ENCODE peak calls at places on chromosome 13, in eight cellular contexts. E, A, P, O, U, W, G and K are unnamed samples.

GRCh38 chr13:39777527-39778061 is 122.1 kb downstream of the COG6 start:
- DNase-seq in E (peak), A (no peak), P (peak), O (no peak), U (no peak), W (no peak), G (peak), K (no peak)

GRCh38 chr13:66402071-66402470 is 828.1 kb downstream of the PCDH9 start:
- DNase-seq in E (peak), A (no peak), P (no peak), O (no peak), U (no peak), W (no peak), G (no peak), K (no peak)

GRCh38 chr13:109156181-109156935 is 526.9 kb downstream of the MYO16 start:
- DNase-seq in E (peak), A (no peak), P (peak), O (no peak), U (peak), W (no peak), G (peak), K (no peak)

GRCh38 chr13:57740719-57741118 is 109.2 kb downstream of the PCDH17 start:
- DNase-seq in E (peak), A (no peak), P (peak), O (peak), U (no peak), W (no peak), G (no peak), K (no peak)

GRCh38 chr13:33017410-33017929 is 1.2 kb downstream of the KL start:
- DNase-seq in E (peak), A (peak), P (peak), O (no peak), U (peak), W (peak), G (no peak), K (no peak)

GRCh38 chr13:50197705-50198104 is 182.5 kb downstream of the KCNRG start:
- DNase-seq in E (peak), A (no peak), P (no peak), O (no peak), U (no peak), W (no peak), G (no peak), K (no peak)

GRCh38 chr13:29696606-29697005 is 101.1 kb upstream of the SLC7A1 start:
- DNase-seq in E (no peak), A (no peak), P (no peak), O (no peak), U (no peak), W (no peak), G (no peak), K (no peak)

GRCh38 chr13:24124789-24125476 is 35.6 kb upstream of the SPATA13 start:
- DNase-seq in E (no peak), A (no peak), P (no peak), O (no peak), U (no peak), W (no peak), G (no peak), K (no peak)

GRCh38 chr13:41708648-41709175 is 251.4 kb downstream of the RGCC start:
- DNase-seq in E (no peak), A (peak), P (no peak), O (no peak), U (no peak), W (peak), G (no peak), K (no peak)

GRCh38 chr13:49549289-49549688 is 36.1 kb downstream of the RCBTB1 start:
- DNase-seq in E (no peak), A (no peak), P (no peak), O (no peak), U (no peak), W (no peak), G (no peak), K (no peak)

GRCh38 chr13:27168086-27168485 is 3.5 kb downstream of the USP12 start:
- DNase-seq in E (no peak), A (no peak), P (no peak), O (no peak), U (no peak), W (no peak), G (no peak), K (no peak)

GRCh38 chr13:101626925-101627555 is 174.6 kb downstream of the ITGBL1 start:
- DNase-seq in E (no peak), A (no peak), P (no peak), O (no peak), U (no peak), W (no peak), G (no peak), K (no peak)

GRCh38 chr13:23750383-23751121 is 138.6 kb downstream of the MIPEP start:
- DNase-seq in E (peak), A (no peak), P (peak), O (no peak), U (no peak), W (no peak), G (no peak), K (no peak)

GRCh38 chr13:78241278-78241919 is 322.8 kb upstream of the EDNRB start:
- DNase-seq in E (peak), A (no peak), P (peak), O (peak), U (no peak), W (no peak), G (peak), K (no peak)

GRCh38 chr13:111184685-111185401 is 69.7 kb downstream of the ARHGEF7 start:
- DNase-seq in E (no peak), A (no peak), P (no peak), O (peak), U (peak), W (no peak), G (no peak), K (no peak)

GRCh38 chr13:110209950-110210603 is 96.9 kb downstream of the COL4A1 start:
- DNase-seq in E (no peak), A (no peak), P (no peak), O (no peak), U (no peak), W (no peak), G (no peak), K (no peak)

GRCh38 chr13:92377396-92377795 is 849.2 kb upstream of the GPC6 start:
- DNase-seq in E (no peak), A (no peak), P (no peak), O (no peak), U (no peak), W (no peak), G (no peak), K (no peak)

GRCh38 chr13:99029576-99029975 is 51.7 kb upstream of the DOCK9 start:
- DNase-seq in E (no peak), A (no peak), P (no peak), O (no peak), U (no peak), W (no peak), G (no peak), K (no peak)

GRCh38 chr13:99027661-99028425 is 50.0 kb upstream of the DOCK9 start:
- DNase-seq in E (no peak), A (no peak), P (no peak), O (no peak), U (no peak), W (no peak), G (no peak), K (no peak)

GRCh38 chr13:99031725-99032298 is 53.9 kb upstream of the DOCK9 start:
- DNase-seq in E (no peak), A (no peak), P (no peak), O (no peak), U (no peak), W (no peak), G (no peak), K (no peak)

GRCh38 chr13:99027260-99027659 is 49.4 kb upstream of the DOCK9 start:
- DNase-seq in E (peak), A (no peak), P (peak), O (no peak), U (no peak), W (no peak), G (no peak), K (no peak)

GRCh38 chr13:99028890-99029289 is 51.0 kb upstream of the DOCK9 start:
- DNase-seq in E (no peak), A (no peak), P (no peak), O (peak), U (no peak), W (no peak), G (no peak), K (no peak)
- TF ChIP-seq CTCF in E (no peak), A (peak), P (peak), O (peak), U (no peak), W (no peak), G (no peak), K (no peak)

GRCh38 chr13:36453518-36453917 is 21.2 kb downstream of the CCNA1 start:
- DNase-seq in E (peak), A (no peak), P (no peak), O (no peak), U (no peak), W (no peak), G (no peak), K (no peak)
- TF ChIP-seq CTCF in E (peak), A (peak), P (peak), O (no peak), U (no peak), W (peak), G (peak), K (no peak)

GRCh38 chr13:51731759-51732158 is 72.2 kb downstream of the DHRS12 start:
- DNase-seq in E (peak), A (no peak), P (no peak), O (no peak), U (no peak), W (no peak), G (no peak), K (no peak)
- TF ChIP-seq CTCF in E (peak), A (peak), P (peak), O (peak), U (peak), W (peak), G (peak), K (peak)

GRCh38 chr13:43804461-43805070 is 17.8 kb upstream of the ENOX1 start:
- DNase-seq in E (peak), A (no peak), P (peak), O (peak), U (no peak), W (no peak), G (peak), K (no peak)
- TF ChIP-seq CTCF in E (no peak), A (peak), P (peak), O (peak), U (peak), W (peak), G (peak), K (peak)

GRCh38 chr13:81480634-81481033 is 1139.7 kb upstream of the SPRY2 start:
- DNase-seq in E (no peak), A (no peak), P (no peak), O (no peak), U (no peak), W (no peak), G (no peak), K (no peak)
- TF ChIP-seq CTCF in E (no peak), A (no peak), P (no peak), O (peak), U (no peak), W (no peak), G (no peak), K (no peak)

GRCh38 chr13:97079726-97080125 is 85.5 kb upstream of the OXGR1 start:
- DNase-seq in E (no peak), A (no peak), P (no peak), O (no peak), U (no peak), W (no peak), G (no peak), K (no peak)
- TF ChIP-seq CTCF in E (no peak), A (no peak), P (no peak), O (no peak), U (no peak), W (no peak), G (no peak), K (no peak)

GRCh38 chr13:34941835-34942731 is at the start of gene NBEA:
- DNase-seq in E (peak), A (peak), P (peak), O (peak), U (peak), W (peak), G (no peak), K (peak)

GRCh38 chr13:34942732-34943674 is 933 bp downstream of the NBEA start:
- DNase-seq in E (no peak), A (peak), P (no peak), O (peak), U (peak), W (peak), G (no peak), K (peak)

GRCh38 chr13:34939771-34940170 is 2.3 kb upstream of the NBEA start:
- DNase-seq in E (no peak), A (no peak), P (no peak), O (no peak), U (no peak), W (no peak), G (no peak), K (no peak)

GRCh38 chr13:34943675-34944634 is 1.9 kb downstream of the NBEA start:
- DNase-seq in E (no peak), A (no peak), P (no peak), O (no peak), U (no peak), W (no peak), G (no peak), K (no peak)

GRCh38 chr13:34941436-34941834 is 635 bp upstream of the NBEA start:
- DNase-seq in E (no peak), A (no peak), P (no peak), O (no peak), U (no peak), W (no peak), G (no peak), K (no peak)
- TF ChIP-seq CTCF in E (no peak), A (no peak), P (no peak), O (no peak), U (no peak), W (no peak), G (no peak), K (no peak)

DNA sequence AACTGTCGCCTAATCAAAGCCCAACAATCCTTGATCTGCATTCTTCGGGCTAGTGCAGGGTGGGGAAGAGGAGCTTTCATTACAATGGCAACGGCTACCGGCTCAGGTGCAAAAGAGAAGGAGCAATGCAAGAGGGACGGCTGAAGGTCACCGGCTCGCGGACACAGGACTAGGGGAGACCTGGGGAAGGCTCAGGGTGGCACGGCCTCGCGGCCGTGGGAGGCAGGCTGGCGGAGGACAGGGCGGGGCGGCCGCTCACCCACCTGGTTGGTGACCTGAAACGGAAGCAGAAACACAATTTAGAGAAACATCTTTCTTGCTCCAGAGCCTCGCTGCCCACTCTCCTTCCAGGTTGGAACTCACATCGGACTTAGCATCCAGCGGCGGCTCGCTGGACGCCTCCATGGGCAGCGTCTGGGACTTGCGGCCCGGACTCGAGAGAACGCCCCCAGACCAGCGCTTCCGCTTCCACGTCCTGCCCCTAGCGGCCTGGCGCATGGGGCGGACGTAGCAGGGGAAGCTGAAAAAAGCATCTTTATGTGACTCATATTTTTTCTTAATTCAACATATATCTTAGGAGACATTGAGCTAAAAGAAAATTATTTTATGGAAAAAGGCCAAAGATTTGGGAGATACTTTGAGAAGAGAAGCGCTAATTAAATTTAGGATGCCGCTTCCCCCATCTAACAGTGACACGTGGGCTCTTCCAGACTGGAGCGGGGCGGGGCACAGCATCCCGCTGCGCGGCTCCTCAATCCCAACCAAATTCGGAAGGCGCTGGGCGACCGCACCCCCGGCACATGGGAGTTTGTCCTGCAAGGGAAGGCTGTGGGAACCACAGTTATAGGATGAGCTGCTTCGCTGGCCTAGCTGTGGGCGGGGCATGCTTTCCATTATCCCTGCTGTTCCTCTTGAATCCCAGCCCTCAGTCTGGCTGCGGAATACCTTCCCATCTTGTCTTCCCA is at the start of gene COMMD6:
- DNase-seq in E (peak), A (peak), P (peak), O (peak), U (peak), W (peak), G (peak), K (peak)
- TF ChIP-seq CTCF in E (peak), A (peak), P (no peak), O (no peak), U (peak), W (peak), G (peak), K (peak)

GRCh38 chr13:70890289-70890688 is 782.0 kb upstream of the KLHL1 start:
- DNase-seq in E (no peak), A (no peak), P (no peak), O (no peak), U (no peak), W (no peak), G (no peak), K (no peak)
- TF ChIP-seq CTCF in E (no peak), A (no peak), P (no peak), O (no peak), U (no peak), W (no peak), G (no peak), K (no peak)